ENCODE peak calls at places on chromosomes 3 and 15, in five cellular contexts. F is upper lobe of right lung, I is PC-3, A is fibroblast of lung, H is GM12878. M is an unnamed sample. For H3K4me1 and H3K36me3, the result is how much of the 10 kb centered on the place peaks cover.

GRCh38 chr3:127156651-127157050 is 36.3 kb upstream of the PRR23E start:
- DNase-seq in H (no peak), A (no peak), F (peak), I (no peak), M (no peak)

GRCh38 chr3:140091143-140091542 is 156.2 kb downstream of the CLSTN2 start:
- DNase-seq in F (no peak), H (no peak), I (no peak), A (peak), M (no peak)

GRCh38 chr15:69987492-69988482 is 109.9 kb downstream of the TLE3 start:
- DNase-seq in I (peak), A (no peak), H (no peak), F (no peak), M (no peak)

GRCh38 chr3:109442531-109442930 is 105.2 kb upstream of the DPPA4 start:
- DNase-seq in A (peak), H (no peak), F (no peak), I (no peak), M (no peak)

GRCh38 chr3:150446470-150446977 is 38.4 kb downstream of the TSC22D2 start:
- DNase-seq in I (no peak), A (no peak), H (no peak), F (no peak), M (no peak)

GRCh38 chr15:84400017-84400740 is 164.6 kb downstream of the GOLGA6L4 start:
- DNase-seq in A (no peak), H (no peak), I (no peak), F (peak), M (no peak)

GRCh38 chr15:89826671-89827655 is 12.3 kb upstream of the ANPEP start:
- DNase-seq in A (no peak), F (peak), H (no peak), I (no peak), M (no peak)

GRCh38 chr15:57150066-57150865 is 226.0 kb upstream of the CGNL1 start:
- DNase-seq in I (no peak), A (peak), H (no peak), F (no peak), M (no peak)

GRCh38 chr3:196737655-196738054 is 2.0 kb upstream of the PAK2 start:
- DNase-seq in I (no peak), H (no peak), F (no peak), A (no peak), M (no peak)

GRCh38 chr3:10964537-10965167 is 27.9 kb upstream of the SLC6A1 start:
- DNase-seq in I (peak), F (no peak), A (peak), H (no peak), M (no peak)

GRCh38 chr15:57427367-57427821 is 51.1 kb downstream of the CGNL1 start:
- DNase-seq in F (no peak), H (no peak), A (peak), I (peak), M (no peak)

GRCh38 chr3:172125963-172126403 is 86.6 kb downstream of the FNDC3B start:
- DNase-seq in I (peak), H (no peak), F (no peak), A (peak), M (no peak)

GRCh38 chr15:59594493-59594942 is 17.1 kb upstream of the GCNT3 start:
- DNase-seq in A (peak), I (peak), F (no peak), H (no peak), M (no peak)

GRCh38 chr3:45464336-45464809 is 76.0 kb downstream of the LARS2 start:
- DNase-seq in I (no peak), H (no peak), F (no peak), A (no peak), M (no peak)

GRCh38 chr3:168085491-168086119 is 10.1 kb downstream of the GOLIM4 start:
- DNase-seq in H (peak), I (no peak), F (no peak), A (no peak), M (no peak)

GRCh38 chr3:132265008-132265407 is 52.2 kb upstream of the ACP3 start:
- DNase-seq in H (no peak), A (no peak), F (no peak), I (peak), M (no peak)

GRCh38 chr3:76369170-76369569 is 583.8 kb upstream of the ZNF717 start:
- DNase-seq in I (peak), A (peak), F (no peak), H (no peak), M (no peak)

GRCh38 chr3:100256724-100257123 is 4.1 kb upstream of the TBC1D23 start:
- DNase-seq in I (peak), A (peak), F (no peak), H (no peak), M (no peak)

GRCh38 chr15:73237910-73238309 is 130.8 kb downstream of the HCN4 start:
- DNase-seq in H (no peak), A (no peak), F (no peak), I (no peak), M (no peak)

GRCh38 chr3:186520957-186521842 is 23.0 kb downstream of the CRYGS start:
- DNase-seq in I (no peak), A (no peak), H (peak), F (no peak), M (no peak)

GRCh38 chr3:74590620-74591262 is 23.7 kb downstream of the CNTN3 start:
- DNase-seq in H (no peak), F (no peak), I (no peak), A (no peak), M (no peak)

GRCh38 chr15:85604194-85604593 is 190.5 kb downstream of the KLHL25 start:
- DNase-seq in I (no peak), F (no peak), A (no peak), H (no peak), M (no peak)

GRCh38 chr3:143928056-143928455 is 43.6 kb upstream of the DIPK2A start:
- DNase-seq in A (no peak), I (no peak), H (no peak), F (no peak), M (no peak)

GRCh38 chr15:26191216-26191615 is 328.1 kb upstream of the ATP10A start:
- DNase-seq in F (no peak), H (no peak), I (no peak), A (no peak), M (no peak)

DNA sequence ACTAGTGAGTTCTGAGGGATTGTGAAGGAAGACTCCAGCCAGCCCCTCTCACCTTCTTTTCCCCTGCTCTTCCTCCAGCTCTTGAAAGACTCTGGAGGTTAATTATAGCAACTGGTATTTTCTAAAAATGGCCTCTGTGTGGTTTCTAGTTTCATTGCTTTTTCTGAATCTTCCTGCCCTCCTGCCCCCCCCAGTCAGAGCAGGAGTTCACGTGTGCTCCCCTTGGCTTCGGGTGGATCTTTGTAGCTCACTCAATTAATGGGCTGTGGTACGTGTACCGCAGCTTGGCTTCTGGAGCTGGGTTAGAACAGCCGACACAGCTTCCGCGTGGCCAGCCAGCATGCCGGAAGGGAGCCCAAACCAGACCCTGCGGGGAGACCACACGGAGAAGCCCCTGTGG is 31.5 kb downstream of the TM2D3 start:
- DNase-seq in I (no peak), H (peak), A (no peak), F (no peak), M (no peak)
- H3K4me1 ChIP-seq in I (under half), H (under half), A (under half), F (under half), M (under half)

GRCh38 chr3:12557472-12558105 is 702 bp downstream of the MKRN2 start:
- DNase-seq in I (peak), F (no peak), H (no peak), A (peak), M (no peak)

GRCh38 chr3:12561397-12561796 is 4.5 kb downstream of the MKRN2 start:
- DNase-seq in A (no peak), F (no peak), H (no peak), I (no peak), M (no peak)

GRCh38 chr3:12558706-12559105 is 1.8 kb downstream of the MKRN2 start:
- DNase-seq in A (no peak), F (no peak), H (no peak), I (peak), M (no peak)

GRCh38 chr3:12560505-12561188 is 3.8 kb downstream of the MKRN2 start:
- DNase-seq in I (no peak), A (no peak), H (peak), F (no peak), M (no peak)

GRCh38 chr3:12559520-12559919 is 2.6 kb downstream of the MKRN2 start:
- DNase-seq in F (no peak), A (no peak), H (no peak), I (no peak), M (no peak)
- H3K4me3 ChIP-seq in F (no peak), A (no peak), H (peak), I (peak), M (no peak)

DNA sequence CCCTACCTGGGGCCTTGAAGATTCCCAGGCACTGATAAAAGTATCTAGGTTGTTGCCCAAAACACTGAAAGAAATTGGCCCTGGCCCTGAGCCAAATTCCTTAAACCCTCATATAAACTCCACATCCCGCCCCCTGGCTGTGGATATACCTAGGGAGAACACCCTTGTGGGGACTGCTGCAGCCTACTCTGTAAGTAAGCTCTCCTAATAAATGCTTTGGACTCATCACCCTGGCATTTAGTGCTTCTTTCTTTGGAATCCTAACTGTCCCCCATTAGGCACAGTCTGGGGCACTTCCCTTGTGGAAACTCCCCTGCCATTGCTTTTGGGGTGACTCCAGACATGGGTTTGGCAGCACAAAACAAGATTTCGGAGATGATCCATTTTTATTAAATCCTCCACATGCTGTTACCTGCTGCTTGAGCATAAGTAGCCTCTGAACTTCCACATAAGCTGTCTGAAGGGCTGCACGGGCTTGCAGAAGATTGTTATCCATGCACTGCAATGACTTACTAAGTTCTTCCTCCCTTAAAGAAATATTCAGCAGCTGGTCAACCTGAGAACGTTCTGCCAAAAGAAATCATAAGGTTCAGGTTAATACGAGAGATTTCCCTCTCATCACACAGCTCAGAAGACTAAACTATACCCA is 46.4 kb downstream of the ZNF106 start:
- DNase-seq in I (no peak), H (no peak), F (no peak), A (peak), M (no peak)
- H3K36me3 ChIP-seq in I (under half), H (under half), F (half or more), A (under half), M (under half)

GRCh38 chr3:58013973-58014649 is 5.9 kb downstream of the FLNB start:
- DNase-seq in A (peak), H (no peak), F (no peak), I (no peak), M (no peak)
- H3K4me1 ChIP-seq in A (under half), H (under half), F (under half), I (under half), M (under half)

DNA sequence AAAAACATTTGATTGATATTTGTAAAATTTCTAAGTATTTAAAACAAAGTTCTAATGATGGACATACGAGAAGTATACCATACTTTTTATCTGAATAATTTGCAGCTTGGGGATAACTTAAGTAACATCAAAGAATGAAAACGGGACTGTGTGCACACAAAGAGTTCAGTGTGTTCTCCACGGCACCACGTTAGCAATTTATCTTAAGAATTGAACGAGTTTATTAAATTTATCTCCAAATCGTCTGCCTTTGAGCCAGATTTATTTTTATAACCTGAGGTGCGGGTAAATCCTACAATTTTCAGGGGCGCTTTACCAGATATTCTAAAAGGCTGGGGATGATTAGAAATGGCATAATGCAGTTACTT is 3.4 kb downstream of the CHD2 start:
- DNase-seq in H (no peak), I (no peak), F (no peak), A (no peak), M (no peak)
- H3K4me3 ChIP-seq in H (peak), I (peak), F (peak), A (peak), M (peak)

DNA sequence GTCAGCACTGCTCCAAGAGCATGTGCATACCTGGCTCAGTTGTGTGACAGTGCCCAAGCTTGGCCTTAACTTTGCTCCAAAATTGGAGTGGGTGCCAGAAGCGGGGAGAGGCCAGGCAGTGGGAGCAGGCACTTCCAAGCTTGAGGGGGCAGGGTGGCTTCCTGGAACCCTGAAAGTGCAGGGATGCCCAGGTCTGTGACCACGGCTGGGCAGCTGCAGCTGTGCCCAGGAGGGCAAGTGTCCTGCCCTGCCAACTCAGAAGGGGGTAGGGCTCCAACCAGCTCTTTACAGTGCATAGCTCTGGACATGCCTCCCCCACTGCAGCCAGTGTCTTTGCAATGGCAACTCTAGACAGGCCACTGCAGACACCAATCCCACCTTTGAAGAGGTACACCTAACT is 478.6 kb downstream of the OTOL1 start:
- DNase-seq in I (no peak), A (no peak), H (no peak), F (no peak), M (no peak)
- H3K36me3 ChIP-seq in I (under half), A (under half), H (under half), F (under half), M (under half)

GRCh38 chr3:179182892-179183291 is 34.7 kb downstream of the PIK3CA start:
- DNase-seq in I (no peak), A (no peak), F (no peak), H (no peak), M (no peak)
- H3K4me1 ChIP-seq in I (under half), A (under half), F (under half), H (under half), M (under half)

GRCh38 chr3:50673937-50674336 is 790 bp upstream of the DOCK3 start:
- DNase-seq in H (no peak), A (no peak), F (no peak), I (no peak), M (no peak)
- H3K4me3 ChIP-seq in H (no peak), A (no peak), F (peak), I (no peak), M (no peak)

DNA sequence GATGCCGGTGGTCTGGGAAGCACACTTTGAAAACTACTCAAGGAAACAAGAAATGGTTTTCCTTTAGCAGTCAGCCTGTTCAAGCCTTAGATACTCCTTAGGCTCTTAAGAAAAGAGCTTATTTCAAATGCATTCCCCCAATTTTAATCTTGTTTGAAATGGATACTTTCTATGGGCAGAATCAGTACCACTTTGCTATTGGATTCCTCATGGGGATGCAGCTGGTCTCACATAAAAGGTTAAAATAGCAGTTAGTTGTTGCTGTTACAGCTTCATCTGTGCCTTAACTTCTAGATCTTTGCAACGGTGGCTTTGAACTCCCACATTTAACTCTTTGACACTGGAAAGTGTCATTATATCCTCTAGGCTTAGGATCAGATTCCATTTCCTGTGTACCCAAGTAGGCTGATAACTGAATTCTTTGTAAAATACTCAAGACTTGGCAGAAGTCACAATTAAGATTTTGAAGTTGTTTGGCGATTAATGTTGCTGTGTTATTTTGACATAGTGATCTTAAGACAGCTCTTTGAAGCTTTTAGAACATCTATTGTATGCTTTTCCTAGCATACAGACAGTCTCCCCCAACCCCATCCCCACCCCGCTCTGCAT is 2.2 kb downstream of the THBS1 start:
- DNase-seq in A (peak), I (no peak), F (no peak), H (no peak), M (no peak)
- H3K36me3 ChIP-seq in A (under half), I (half or more), F (half or more), H (under half), M (under half)